ENCODE peak calls at places on chromosomes 1 and 21, in ten cellular contexts. H is HCEC 1CT; A is RKO; V is prostate gland; X is iris pigment epithelial cell; R is NCI-H524 treated with DMSO at 0.1 percent for 48 hours; B is A549; P is hepatocyte; T is CD4-positive, alpha-beta T cell; M is NCI-H1694 treated with DMSO at 0.1 percent for 48 hours. J is an unnamed sample.

GRCh38 chr1:220879090-220879508 is at the start of gene HLX:
- DNase-seq in H (peak), A (no peak), V (peak), X (peak), R (peak), B (peak), P (peak), T (no peak), M (peak), J (peak)

GRCh38 chr21:16942703-16943102 is 570.1 kb upstream of the CXADR start:
- DNase-seq in H (no peak), A (peak), V (no peak), X (peak), R (no peak), B (no peak), P (peak), T (no peak), M (no peak), J (peak)

GRCh38 chr1:68570859-68571258 is 74.0 kb upstream of the DEPDC1 start:
- DNase-seq in H (no peak), A (no peak), V (no peak), X (no peak), R (no peak), B (no peak), P (no peak), T (no peak), M (peak), J (no peak)

GRCh38 chr1:46005594-46005993 is 126.8 kb downstream of the PIK3R3 start:
- DNase-seq in H (no peak), A (no peak), V (no peak), X (no peak), R (no peak), B (no peak), P (no peak), T (no peak), M (no peak), J (no peak)

GRCh38 chr1:110245876-110246620 is 35.9 kb downstream of the KCNC4 start:
- DNase-seq in H (no peak), A (no peak), V (no peak), X (no peak), R (no peak), B (no peak), P (no peak), T (no peak), M (no peak), J (no peak)

GRCh38 chr1:174690266-174690665 is 242.5 kb downstream of the GPR52 start:
- DNase-seq in H (no peak), A (no peak), V (no peak), X (no peak), R (no peak), B (no peak), P (no peak), T (no peak), M (no peak), J (no peak)

GRCh38 chr1:208054485-208054884 is 143.6 kb upstream of the CD34 start:
- DNase-seq in H (no peak), A (peak), V (no peak), X (no peak), R (no peak), B (no peak), P (no peak), T (no peak), M (no peak), J (no peak)

GRCh38 chr1:50774759-50775351 is 185.2 kb downstream of the FAF1 start:
- DNase-seq in H (peak), A (peak), V (peak), X (peak), R (no peak), B (peak), P (peak), T (no peak), M (peak), J (peak)

GRCh38 chr1:26277719-26278118 is 2.2 kb upstream of the SH3BGRL3 start:
- DNase-seq in H (no peak), A (no peak), V (no peak), X (no peak), R (no peak), B (no peak), P (no peak), T (no peak), M (no peak), J (no peak)

GRCh38 chr21:46229133-46229922 is 754 bp upstream of the LSS start:
- DNase-seq in H (no peak), A (no peak), V (no peak), X (peak), R (no peak), B (peak), P (peak), T (no peak), M (peak), J (peak)